ENCODE peak calls at places on chromosomes 5 and 9, in nine cellular contexts. D is mammary epithelial cell; J is OCI-M1; G is cardiac fibroblast; C is small intestine; R is left ventricle myocardium superior; B is naive thymus-derived CD4-positive, alpha-beta T cell; F is iris pigment epithelial cell; L is NCI-H1417. U is an unnamed sample.

GRCh38 chr5:176436641-176437040 is 11.5 kb upstream of the FAF2 start:
- DNase-seq in J (peak), B (no peak), C (no peak), L (no peak), G (no peak), R (no peak), D (peak), F (peak), U (no peak)

GRCh38 chr9:16312116-16312515 is 558.4 kb downstream of the BNC2 start:
- DNase-seq in C (no peak), J (no peak), F (no peak), D (no peak), B (no peak), R (no peak), L (no peak), G (peak), U (no peak)

GRCh38 chr5:80382488-80382887 is 25.4 kb upstream of the ZFYVE16 start:
- DNase-seq in B (no peak), C (no peak), L (no peak), J (no peak), F (no peak), D (no peak), R (no peak), G (no peak), U (no peak)

GRCh38 chr5:79193643-79194042 is 42.3 kb upstream of the JMY start:
- DNase-seq in G (no peak), C (no peak), J (no peak), F (peak), B (no peak), L (no peak), R (no peak), D (peak), U (no peak)

GRCh38 chr5:163338-163620 is 28.0 kb upstream of the LRRC14B start:
- DNase-seq in G (no peak), F (no peak), C (no peak), L (no peak), J (no peak), D (no peak), R (no peak), B (no peak), U (no peak)

GRCh38 chr5:1118738-1119137 is 6.9 kb upstream of the SLC12A7 start:
- DNase-seq in D (no peak), J (peak), F (no peak), C (peak), L (no peak), R (peak), G (no peak), B (no peak), U (peak)

GRCh38 chr9:28899267-28899666 is 1326.0 kb upstream of the C9orf72 start:
- DNase-seq in G (no peak), J (no peak), F (no peak), C (no peak), D (no peak), B (no peak), R (no peak), L (no peak), U (no peak)

GRCh38 chr9:111393971-111394370 is 63.9 kb upstream of the OR2K2 start:
- DNase-seq in C (no peak), F (peak), R (no peak), J (no peak), L (no peak), G (no peak), D (no peak), B (no peak), U (no peak)

GRCh38 chr9:89985078-89985477 is 380.3 kb downstream of the GADD45G start:
- DNase-seq in B (no peak), J (no peak), G (no peak), L (no peak), F (no peak), D (peak), C (no peak), R (no peak), U (no peak)

GRCh38 chr5:51618234-51618633 is 235.0 kb downstream of the ISL1 start:
- DNase-seq in C (no peak), J (no peak), B (no peak), F (peak), R (no peak), G (no peak), L (no peak), D (no peak), U (no peak)

GRCh38 chr9:32142074-32142473 is 242.4 kb upstream of the ACO1 start:
- DNase-seq in D (no peak), L (no peak), C (no peak), B (no peak), R (no peak), G (no peak), J (no peak), F (no peak), U (no peak)

GRCh38 chr5:113510836-113511451 is 2.5 kb upstream of the YTHDC2 start:
- DNase-seq in B (no peak), R (no peak), G (peak), C (peak), F (peak), J (peak), L (no peak), D (peak), U (peak)

GRCh38 chr9:133342083-133342406 is 5.9 kb downstream of the MED22 start:
- DNase-seq in F (no peak), C (no peak), R (no peak), B (no peak), G (no peak), D (no peak), L (no peak), J (no peak), U (no peak)

GRCh38 chr9:91945277-91946074 is 4.6 kb downstream of the ROR2 start:
- DNase-seq in R (no peak), B (no peak), C (peak), J (peak), L (no peak), D (no peak), G (peak), F (peak), U (no peak)

GRCh38 chr9:129166962-129167557 is 11.0 kb downstream of the IER5L start:
- DNase-seq in B (no peak), D (peak), C (peak), F (peak), L (peak), G (peak), R (peak), J (peak), U (peak)

GRCh38 chr9:112119225-112120045 is 55.7 kb downstream of the SUSD1 start:
- DNase-seq in G (no peak), B (no peak), R (no peak), C (peak), L (no peak), D (peak), J (no peak), F (peak), U (peak)